ENCODE peak calls at places on chromosomes 4 and X, in eight cellular contexts. F, Q, N, C, V, Z, T and D are unnamed samples.

GRCh38 chr4:184287697-184288255 is 70.1 kb upstream of the ENPP6 start:
- DNase-seq in F (no peak), Q (no peak), N (no peak), C (no peak), V (no peak), Z (no peak), T (no peak), D (no peak)

GRCh38 chr4:126850286-126850685 is 782.5 kb upstream of the INTU start:
- DNase-seq in F (peak), Q (no peak), N (peak), C (no peak), V (no peak), Z (no peak), T (peak), D (peak)

GRCh38 chr4:113050361-113050760 is 908 bp downstream of the ANK2 start:
- DNase-seq in F (no peak), Q (no peak), N (no peak), C (no peak), V (no peak), Z (no peak), T (no peak), D (no peak)

GRCh38 chr4:33685939-33686338 is 2558.4 kb downstream of the ARAP2 start:
- DNase-seq in F (no peak), Q (no peak), N (no peak), C (no peak), V (no peak), Z (no peak), T (no peak), D (no peak)

GRCh38 chrX:153946910-153947769 is 2.7 kb upstream of the RENBP start:
- DNase-seq in F (peak), Q (peak), N (peak), C (peak), V (no peak), Z (peak), T (peak), D (peak)

GRCh38 chrX:23811135-23811781 is 28.3 kb downstream of the SAT1 start:
- DNase-seq in F (no peak), Q (no peak), N (no peak), C (no peak), V (peak), Z (no peak), T (no peak), D (no peak)

GRCh38 chr4:112083587-112084347 is 61.5 kb upstream of the FAM241A start:
- DNase-seq in F (no peak), Q (no peak), N (no peak), C (no peak), V (no peak), Z (no peak), T (no peak), D (no peak)

GRCh38 chr4:122119739-122120138 is 32.4 kb upstream of the BLTP1 start:
- DNase-seq in F (no peak), Q (no peak), N (no peak), C (no peak), V (no peak), Z (no peak), T (no peak), D (no peak)

GRCh38 chr4:25253072-25253447 is 19.2 kb downstream of the PI4K2B start:
- DNase-seq in F (peak), Q (no peak), N (no peak), C (no peak), V (no peak), Z (no peak), T (no peak), D (no peak)

GRCh38 chr4:148831945-148832344 is 389.7 kb upstream of the NR3C2 start:
- DNase-seq in F (peak), Q (no peak), N (no peak), C (no peak), V (no peak), Z (no peak), T (peak), D (peak)